ENCODE peak calls at places on chromosome 11, in four cellular contexts. N, V, B and K are unnamed samples.

GRCh38 chr11:118921121-118921928 is 4.4 kb downstream of the BCL9L start:
- DNase-seq in B (peak; percentile 72), V (peak; percentile 76), N (peak; percentile 85), K (no peak)

GRCh38 chr11:59754494-59754858 is 700 bp upstream of the STX3 start:
- DNase-seq in N (no peak), B (no peak), V (peak; percentile 85), K (no peak)

GRCh38 chr11:36292311-36292722 is 3.1 kb upstream of the COMMD9 start:
- DNase-seq in N (no peak), V (no peak), B (no peak), K (peak; percentile 62)

GRCh38 chr11:102007567-102008437 is 39.4 kb upstream of the CFAP300 start:
- DNase-seq in N (no peak), B (no peak), V (no peak), K (peak; percentile 74)

GRCh38 chr11:118003456-118003855 is 17.3 kb downstream of the IL10RA start:
- DNase-seq in N (no peak), V (no peak), B (no peak), K (peak; percentile 33)

GRCh38 chr11:73189315-73189714 is 28.8 kb upstream of the P2RY2 start:
- DNase-seq in N (no peak), B (no peak), V (peak; percentile 92), K (no peak)

GRCh38 chr11:102473543-102473942 is 21.0 kb upstream of the TMEM123 start:
- DNase-seq in V (no peak), N (no peak), B (no peak), K (peak; percentile 97)

GRCh38 chr11:129167315-129167714 is 24.8 kb downstream of the ARHGAP32 start:
- DNase-seq in N (no peak), V (no peak), B (no peak), K (no peak)

GRCh38 chr11:132126973-132127900 is 756.8 kb downstream of the NTM start:
- DNase-seq in N (peak; percentile 93), B (no peak), V (no peak), K (peak; percentile 28)

GRCh38 chr11:28043930-28044709 is 63.8 kb downstream of the KIF18A start:
- DNase-seq in N (no peak), B (no peak), V (no peak), K (no peak)

GRCh38 chr11:67406969-67407699 is 3.3 kb downstream of the TBC1D10C start:
- DNase-seq in B (peak; percentile 62), V (peak; percentile 83), N (no peak), K (no peak)

GRCh38 chr11:67406420-67406968 is 2.6 kb downstream of the TBC1D10C start:
- DNase-seq in N (no peak), V (no peak), B (peak; percentile 74), K (no peak)

GRCh38 chr11:67404515-67405195 is 772 bp downstream of the TBC1D10C start:
- DNase-seq in B (no peak), V (peak; percentile 89), N (no peak), K (peak; percentile 36)

GRCh38 chr11:67405688-67406339 is 1.9 kb downstream of the TBC1D10C start:
- DNase-seq in V (peak; percentile 79), B (peak; percentile 69), N (no peak), K (no peak)

GRCh38 chr11:67405196-67405567 is 1.3 kb downstream of the TBC1D10C start:
- DNase-seq in N (no peak), V (peak; percentile 84), B (peak; percentile 70), K (no peak)
- H3K4me3 ChIP-seq in N (peak overlapping the region; percentile 51), V (peak overlapping the region; percentile 86), B (no peak overlapping the region), K (peak overlapping the region; percentile 63)

DNA sequence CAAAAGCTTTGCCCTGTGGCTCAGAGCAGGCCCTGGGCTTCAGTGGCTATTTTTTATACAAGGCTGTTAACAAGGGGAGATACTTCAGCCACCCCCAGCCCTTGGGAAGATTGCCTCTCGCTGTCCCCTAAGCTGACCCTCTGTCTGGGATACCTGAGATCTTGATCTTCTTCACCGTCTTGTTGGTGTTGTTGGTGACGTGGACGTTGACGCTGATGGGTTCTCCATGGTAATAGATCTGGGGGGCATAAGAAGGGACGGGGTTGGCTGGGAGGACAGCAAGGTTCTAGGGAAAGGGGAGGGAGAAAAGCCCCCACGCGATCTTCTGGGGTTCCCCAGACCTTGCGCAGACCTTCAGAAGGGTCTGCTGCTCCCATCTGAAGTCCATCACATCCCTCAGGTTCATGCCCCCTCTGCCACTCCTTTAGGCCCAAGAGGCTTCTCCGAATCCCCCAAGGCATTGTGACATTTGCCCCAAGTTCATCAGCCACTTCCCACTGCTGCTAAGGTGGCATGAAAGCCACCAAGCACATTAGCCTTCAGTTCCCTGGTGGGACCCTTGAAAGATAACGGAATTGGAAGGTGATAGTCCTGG is 36.7 kb downstream of the TPBGL start:
- DNase-seq in B (no peak), V (peak; percentile 57), N (no peak), K (no peak)
- H3K4me3 ChIP-seq in B (no peak overlapping the region), V (no peak overlapping the region), N (no peak overlapping the region), K (no peak overlapping the region)

GRCh38 chr11:107179829-107180228 is 161.6 kb upstream of the GUCY1A2 start:
- DNase-seq in B (no peak), N (no peak), V (no peak), K (no peak)
- H3K4me3 ChIP-seq in B (no peak overlapping the region), N (no peak overlapping the region), V (no peak overlapping the region), K (no peak overlapping the region)

GRCh38 chr11:370087-370941 is 1.0 kb downstream of the B4GALNT4 start:
- DNase-seq in B (peak; percentile 67), V (no peak), N (no peak), K (no peak)

GRCh38 chr11:373716-374551 is 4.6 kb downstream of the B4GALNT4 start:
- DNase-seq in B (peak; percentile 62), N (no peak), V (no peak), K (no peak)

GRCh38 chr11:372809-373715 is 3.8 kb downstream of the B4GALNT4 start:
- DNase-seq in V (no peak), N (no peak), B (peak; percentile 51), K (no peak)

GRCh38 chr11:371051-371450 is 1.8 kb downstream of the B4GALNT4 start:
- DNase-seq in V (no peak), B (peak; percentile 61), N (no peak), K (no peak)

DNA sequence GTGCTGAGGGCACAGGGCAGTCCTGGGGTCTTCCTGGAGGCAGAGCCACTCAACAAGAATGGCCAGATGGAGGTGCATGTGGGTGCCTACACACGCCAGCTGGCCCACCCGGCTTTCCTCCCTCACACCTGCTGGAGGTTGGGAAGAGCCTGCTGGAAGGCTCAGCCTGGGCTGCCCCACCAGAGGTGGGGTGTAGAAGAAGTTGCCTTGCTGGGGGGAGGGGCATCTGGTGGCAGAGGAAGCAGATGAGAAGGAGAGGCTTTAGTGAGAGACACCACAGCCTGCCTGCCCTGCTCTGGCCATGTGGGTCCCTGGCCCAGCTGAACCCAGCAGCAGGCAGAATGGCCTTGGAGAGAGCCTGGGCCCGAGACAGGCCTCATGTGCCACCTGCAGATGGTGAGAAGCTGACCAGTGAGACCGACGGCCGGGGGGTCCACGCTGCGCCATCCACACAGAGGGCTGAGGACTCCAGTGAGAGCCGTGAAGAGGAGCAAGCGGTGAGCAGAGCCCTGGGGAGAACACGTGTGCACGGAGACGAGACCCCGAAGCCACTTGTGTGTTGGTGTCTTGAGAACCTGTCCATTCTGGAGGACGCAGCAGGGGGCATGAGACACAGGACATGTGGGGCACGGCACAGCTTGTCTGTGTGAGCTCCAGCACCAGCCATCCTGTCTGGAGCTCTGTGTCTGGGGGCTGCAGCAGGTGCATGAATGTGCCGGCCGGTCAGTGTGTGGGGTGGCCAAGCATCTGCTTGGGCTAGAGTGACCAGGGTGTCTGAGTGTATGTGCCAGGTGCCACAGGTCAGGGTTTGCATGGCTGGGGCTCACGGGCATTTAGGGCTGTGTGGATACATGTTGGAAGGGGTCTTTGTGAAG is 2.7 kb downstream of the B4GALNT4 start:
- DNase-seq in V (no peak), B (peak; percentile 54), N (no peak), K (no peak)
- H3K4me3 ChIP-seq in V (no peak overlapping the region), B (no peak overlapping the region), N (no peak overlapping the region), K (no peak overlapping the region)